ENCODE peak calls at places on chromosomes 6 and 20, in nine cellular contexts. One of them, this sample, is unnamed.

GRCh38 chr6:40755046-40755681 is 168.0 kb upstream of the LRFN2 start:
- DNase-seq in activated T-cell treated with anti-CD3 and anti-CD28 coated beads for 1 hour: no peak
- DNase-seq in SK-N-SH: peak; percentile 29
- DNase-seq in NCI-H146: no peak
- DNase-seq in suprapubic skin: no peak
- DNase-seq in fibroblast of lung: peak; percentile 49
- DNase-seq in pancreas: no peak
- DNase-seq in activated CD8-positive, alpha-beta memory T cell treated with anti-CD3 and anti-CD28 coated beads for 1 hour: no peak
- DNase-seq in H4: no peak
- DNase-seq in this sample: no peak

GRCh38 chr6:7728855-7729590 is 3.1 kb downstream of the BMP6 start:
- DNase-seq in activated T-cell treated with anti-CD3 and anti-CD28 coated beads for 1 hour: no peak
- DNase-seq in SK-N-SH: no peak
- DNase-seq in NCI-H146: no peak
- DNase-seq in suprapubic skin: no peak
- DNase-seq in fibroblast of lung: no peak
- DNase-seq in pancreas: no peak
- DNase-seq in activated CD8-positive, alpha-beta memory T cell treated with anti-CD3 and anti-CD28 coated beads for 1 hour: no peak
- DNase-seq in H4: no peak
- DNase-seq in this sample: no peak

GRCh38 chr6:32483968-32484613 is 44.4 kb downstream of the HLA-DRA start:
- DNase-seq in activated T-cell treated with anti-CD3 and anti-CD28 coated beads for 1 hour: no peak
- DNase-seq in SK-N-SH: no peak
- DNase-seq in NCI-H146: no peak
- DNase-seq in suprapubic skin: no peak
- DNase-seq in fibroblast of lung: no peak
- DNase-seq in pancreas: no peak
- DNase-seq in activated CD8-positive, alpha-beta memory T cell treated with anti-CD3 and anti-CD28 coated beads for 1 hour: no peak
- DNase-seq in H4: no peak
- DNase-seq in this sample: no peak

GRCh38 chr6:156735751-156736150 is 41.4 kb upstream of the ARID1B start:
- DNase-seq in activated T-cell treated with anti-CD3 and anti-CD28 coated beads for 1 hour: no peak
- DNase-seq in SK-N-SH: no peak
- DNase-seq in NCI-H146: no peak
- DNase-seq in suprapubic skin: no peak
- DNase-seq in fibroblast of lung: no peak
- DNase-seq in pancreas: no peak
- DNase-seq in activated CD8-positive, alpha-beta memory T cell treated with anti-CD3 and anti-CD28 coated beads for 1 hour: no peak
- DNase-seq in H4: no peak
- DNase-seq in this sample: no peak

GRCh38 chr6:157751547-157752200 is 71.4 kb upstream of the SNX9 start:
- DNase-seq in activated T-cell treated with anti-CD3 and anti-CD28 coated beads for 1 hour: no peak
- DNase-seq in SK-N-SH: no peak
- DNase-seq in NCI-H146: no peak
- DNase-seq in suprapubic skin: no peak
- DNase-seq in fibroblast of lung: no peak
- DNase-seq in pancreas: no peak
- DNase-seq in activated CD8-positive, alpha-beta memory T cell treated with anti-CD3 and anti-CD28 coated beads for 1 hour: no peak
- DNase-seq in H4: no peak
- DNase-seq in this sample: no peak

GRCh38 chr6:2961971-2962370 is 9.4 kb downstream of the SERPINB6 start:
- DNase-seq in activated T-cell treated with anti-CD3 and anti-CD28 coated beads for 1 hour: no peak
- DNase-seq in SK-N-SH: no peak
- DNase-seq in NCI-H146: no peak
- DNase-seq in suprapubic skin: no peak
- DNase-seq in fibroblast of lung: no peak
- DNase-seq in pancreas: peak; percentile 76
- DNase-seq in activated CD8-positive, alpha-beta memory T cell treated with anti-CD3 and anti-CD28 coated beads for 1 hour: no peak
- DNase-seq in H4: no peak
- DNase-seq in this sample: no peak

GRCh38 chr6:143279385-143279784 is 171.1 kb downstream of the ADAT2 start:
- DNase-seq in activated T-cell treated with anti-CD3 and anti-CD28 coated beads for 1 hour: no peak
- DNase-seq in SK-N-SH: peak; percentile 27
- DNase-seq in NCI-H146: peak; percentile 21
- DNase-seq in suprapubic skin: no peak
- DNase-seq in fibroblast of lung: peak; percentile 15
- DNase-seq in pancreas: peak; percentile 15
- DNase-seq in activated CD8-positive, alpha-beta memory T cell treated with anti-CD3 and anti-CD28 coated beads for 1 hour: no peak
- DNase-seq in H4: peak; percentile 9
- DNase-seq in this sample: peak; percentile 36

GRCh38 chr6:125753937-125754259 is 4.5 kb downstream of the HEY2 start:
- DNase-seq in activated T-cell treated with anti-CD3 and anti-CD28 coated beads for 1 hour: no peak
- DNase-seq in SK-N-SH: no peak
- DNase-seq in NCI-H146: no peak
- DNase-seq in suprapubic skin: no peak
- DNase-seq in fibroblast of lung: no peak
- DNase-seq in pancreas: no peak
- DNase-seq in activated CD8-positive, alpha-beta memory T cell treated with anti-CD3 and anti-CD28 coated beads for 1 hour: no peak
- DNase-seq in H4: no peak
- DNase-seq in this sample: no peak

GRCh38 chr6:47138046-47138445 is 95.9 kb upstream of the ADGRF1 start:
- DNase-seq in activated T-cell treated with anti-CD3 and anti-CD28 coated beads for 1 hour: no peak
- DNase-seq in SK-N-SH: no peak
- DNase-seq in NCI-H146: no peak
- DNase-seq in suprapubic skin: no peak
- DNase-seq in fibroblast of lung: no peak
- DNase-seq in pancreas: no peak
- DNase-seq in activated CD8-positive, alpha-beta memory T cell treated with anti-CD3 and anti-CD28 coated beads for 1 hour: no peak
- DNase-seq in H4: no peak
- DNase-seq in this sample: no peak

GRCh38 chr6:130377911-130378310 is 12.1 kb downstream of the TMEM200A start:
- DNase-seq in activated T-cell treated with anti-CD3 and anti-CD28 coated beads for 1 hour: no peak
- DNase-seq in SK-N-SH: no peak
- DNase-seq in NCI-H146: no peak
- DNase-seq in suprapubic skin: no peak
- DNase-seq in fibroblast of lung: no peak
- DNase-seq in pancreas: no peak
- DNase-seq in activated CD8-positive, alpha-beta memory T cell treated with anti-CD3 and anti-CD28 coated beads for 1 hour: no peak
- DNase-seq in H4: no peak
- DNase-seq in this sample: no peak

GRCh38 chr20:36461600-36462439 is 79.5 kb upstream of the MYL9 start:
- DNase-seq in activated T-cell treated with anti-CD3 and anti-CD28 coated beads for 1 hour: peak; percentile 24
- DNase-seq in SK-N-SH: peak; percentile 78
- DNase-seq in NCI-H146: peak; percentile 77
- DNase-seq in suprapubic skin: peak; percentile 84
- DNase-seq in fibroblast of lung: peak; percentile 47
- DNase-seq in pancreas: peak; percentile 67
- DNase-seq in activated CD8-positive, alpha-beta memory T cell treated with anti-CD3 and anti-CD28 coated beads for 1 hour: no peak
- DNase-seq in H4: peak; percentile 40
- DNase-seq in this sample: peak; percentile 90

GRCh38 chr6:125944434-125944816 is 12.1 kb upstream of the HINT3 start:
- DNase-seq in activated T-cell treated with anti-CD3 and anti-CD28 coated beads for 1 hour: no peak
- DNase-seq in SK-N-SH: no peak
- DNase-seq in NCI-H146: no peak
- DNase-seq in suprapubic skin: peak; percentile 72
- DNase-seq in fibroblast of lung: peak; percentile 87
- DNase-seq in pancreas: peak; percentile 74
- DNase-seq in activated CD8-positive, alpha-beta memory T cell treated with anti-CD3 and anti-CD28 coated beads for 1 hour: no peak
- DNase-seq in H4: peak; percentile 76
- DNase-seq in this sample: peak; percentile 43

GRCh38 chr6:20707166-20707485 is 172.9 kb downstream of the CDKAL1 start:
- DNase-seq in activated T-cell treated with anti-CD3 and anti-CD28 coated beads for 1 hour: no peak
- DNase-seq in SK-N-SH: no peak
- DNase-seq in NCI-H146: peak; percentile 95
- DNase-seq in suprapubic skin: no peak
- DNase-seq in fibroblast of lung: no peak
- DNase-seq in pancreas: no peak
- DNase-seq in activated CD8-positive, alpha-beta memory T cell treated with anti-CD3 and anti-CD28 coated beads for 1 hour: no peak
- DNase-seq in H4: no peak
- DNase-seq in this sample: peak; percentile 66

GRCh38 chr6:149056777-149057463 is 260.6 kb upstream of the TAB2 start:
- DNase-seq in activated T-cell treated with anti-CD3 and anti-CD28 coated beads for 1 hour: no peak
- DNase-seq in SK-N-SH: no peak
- DNase-seq in NCI-H146: no peak
- DNase-seq in suprapubic skin: no peak
- DNase-seq in fibroblast of lung: no peak
- DNase-seq in pancreas: no peak
- DNase-seq in activated CD8-positive, alpha-beta memory T cell treated with anti-CD3 and anti-CD28 coated beads for 1 hour: no peak
- DNase-seq in H4: no peak
- DNase-seq in this sample: no peak

GRCh38 chr6:26028753-26029569 is 58.3 kb upstream of the HFE start:
- DNase-seq in activated T-cell treated with anti-CD3 and anti-CD28 coated beads for 1 hour: no peak
- DNase-seq in SK-N-SH: no peak
- DNase-seq in NCI-H146: peak; percentile 25
- DNase-seq in suprapubic skin: no peak
- DNase-seq in fibroblast of lung: no peak
- DNase-seq in pancreas: no peak
- DNase-seq in activated CD8-positive, alpha-beta memory T cell treated with anti-CD3 and anti-CD28 coated beads for 1 hour: no peak
- DNase-seq in H4: peak; percentile 23
- DNase-seq in this sample: no peak

GRCh38 chr6:142647436-142648389 is 297.3 kb downstream of the HIVEP2 start:
- DNase-seq in activated T-cell treated with anti-CD3 and anti-CD28 coated beads for 1 hour: no peak
- DNase-seq in SK-N-SH: peak; percentile 44
- DNase-seq in NCI-H146: no peak
- DNase-seq in suprapubic skin: no peak
- DNase-seq in fibroblast of lung: no peak
- DNase-seq in pancreas: no peak
- DNase-seq in activated CD8-positive, alpha-beta memory T cell treated with anti-CD3 and anti-CD28 coated beads for 1 hour: no peak
- DNase-seq in H4: no peak
- DNase-seq in this sample: peak; percentile 38

GRCh38 chr6:69164564-69165252 is 529.6 kb downstream of the ADGRB3 start:
- DNase-seq in activated T-cell treated with anti-CD3 and anti-CD28 coated beads for 1 hour: no peak
- DNase-seq in SK-N-SH: peak; percentile 46
- DNase-seq in NCI-H146: no peak
- DNase-seq in suprapubic skin: no peak
- DNase-seq in fibroblast of lung: peak; percentile 18
- DNase-seq in pancreas: no peak
- DNase-seq in activated CD8-positive, alpha-beta memory T cell treated with anti-CD3 and anti-CD28 coated beads for 1 hour: no peak
- DNase-seq in H4: no peak
- DNase-seq in this sample: peak; percentile 56

GRCh38 chr6:159375014-159375413 is 205.8 kb downstream of the FNDC1 start:
- DNase-seq in activated T-cell treated with anti-CD3 and anti-CD28 coated beads for 1 hour: no peak
- DNase-seq in SK-N-SH: no peak
- DNase-seq in NCI-H146: no peak
- DNase-seq in suprapubic skin: no peak
- DNase-seq in fibroblast of lung: no peak
- DNase-seq in pancreas: no peak
- DNase-seq in activated CD8-positive, alpha-beta memory T cell treated with anti-CD3 and anti-CD28 coated beads for 1 hour: no peak
- DNase-seq in H4: no peak
- DNase-seq in this sample: no peak

GRCh38 chr20:63833776-63834544 is 2.9 kb upstream of the ZBTB46 start:
- DNase-seq in activated T-cell treated with anti-CD3 and anti-CD28 coated beads for 1 hour: no peak
- DNase-seq in SK-N-SH: no peak
- DNase-seq in NCI-H146: no peak
- DNase-seq in suprapubic skin: no peak
- DNase-seq in fibroblast of lung: peak; percentile 91
- DNase-seq in pancreas: peak; percentile 15
- DNase-seq in activated CD8-positive, alpha-beta memory T cell treated with anti-CD3 and anti-CD28 coated beads for 1 hour: no peak
- DNase-seq in H4: no peak
- DNase-seq in this sample: peak; percentile 40

GRCh38 chr6:155224031-155224451 is 39.8 kb upstream of the CLDN20 start:
- DNase-seq in activated T-cell treated with anti-CD3 and anti-CD28 coated beads for 1 hour: no peak
- DNase-seq in SK-N-SH: no peak
- DNase-seq in NCI-H146: no peak
- DNase-seq in suprapubic skin: no peak
- DNase-seq in fibroblast of lung: peak; percentile 68
- DNase-seq in pancreas: no peak
- DNase-seq in activated CD8-positive, alpha-beta memory T cell treated with anti-CD3 and anti-CD28 coated beads for 1 hour: no peak
- DNase-seq in H4: peak; percentile 60
- DNase-seq in this sample: no peak

GRCh38 chr20:3514012-3514642 is 43.3 kb downstream of the ATRN start:
- DNase-seq in activated T-cell treated with anti-CD3 and anti-CD28 coated beads for 1 hour: no peak
- DNase-seq in SK-N-SH: no peak
- DNase-seq in NCI-H146: no peak
- DNase-seq in suprapubic skin: no peak
- DNase-seq in fibroblast of lung: no peak
- DNase-seq in pancreas: no peak
- DNase-seq in activated CD8-positive, alpha-beta memory T cell treated with anti-CD3 and anti-CD28 coated beads for 1 hour: no peak
- DNase-seq in H4: no peak
- DNase-seq in this sample: no peak

GRCh38 chr20:18613553-18613952 is 25.7 kb downstream of the DTD1 start:
- DNase-seq in activated T-cell treated with anti-CD3 and anti-CD28 coated beads for 1 hour: no peak
- DNase-seq in SK-N-SH: no peak
- DNase-seq in NCI-H146: no peak
- DNase-seq in suprapubic skin: no peak
- DNase-seq in fibroblast of lung: no peak
- DNase-seq in pancreas: no peak
- DNase-seq in activated CD8-positive, alpha-beta memory T cell treated with anti-CD3 and anti-CD28 coated beads for 1 hour: no peak
- DNase-seq in H4: no peak
- DNase-seq in this sample: peak; percentile 58

GRCh38 chr6:83518946-83519489 is 6.7 kb downstream of the PRSS35 start:
- DNase-seq in activated T-cell treated with anti-CD3 and anti-CD28 coated beads for 1 hour: no peak
- DNase-seq in SK-N-SH: peak; percentile 37
- DNase-seq in NCI-H146: no peak
- DNase-seq in suprapubic skin: no peak
- DNase-seq in fibroblast of lung: peak; percentile 53
- DNase-seq in pancreas: no peak
- DNase-seq in activated CD8-positive, alpha-beta memory T cell treated with anti-CD3 and anti-CD28 coated beads for 1 hour: no peak
- DNase-seq in H4: peak; percentile 17
- DNase-seq in this sample: peak; percentile 3

GRCh38 chr6:133594551-133594950 is 294.4 kb upstream of the TCF21 start:
- DNase-seq in activated T-cell treated with anti-CD3 and anti-CD28 coated beads for 1 hour: no peak
- DNase-seq in SK-N-SH: no peak
- DNase-seq in NCI-H146: no peak
- DNase-seq in suprapubic skin: no peak
- DNase-seq in fibroblast of lung: peak; percentile 52
- DNase-seq in pancreas: no peak
- DNase-seq in activated CD8-positive, alpha-beta memory T cell treated with anti-CD3 and anti-CD28 coated beads for 1 hour: no peak
- DNase-seq in H4: no peak
- DNase-seq in this sample: no peak

GRCh38 chr20:46512943-46513844 is at the start of gene ZNF334:
- DNase-seq in activated T-cell treated with anti-CD3 and anti-CD28 coated beads for 1 hour: no peak
- DNase-seq in SK-N-SH: peak; percentile 94
- DNase-seq in NCI-H146: peak; percentile 96
- DNase-seq in suprapubic skin: no peak
- DNase-seq in fibroblast of lung: peak; percentile 65
- DNase-seq in pancreas: peak; percentile 80
- DNase-seq in activated CD8-positive, alpha-beta memory T cell treated with anti-CD3 and anti-CD28 coated beads for 1 hour: no peak
- DNase-seq in H4: no peak
- DNase-seq in this sample: peak; percentile 91

GRCh38 chr20:9344080-9344920 is 170.1 kb upstream of the LAMP5 start:
- DNase-seq in activated T-cell treated with anti-CD3 and anti-CD28 coated beads for 1 hour: no peak
- DNase-seq in SK-N-SH: no peak
- DNase-seq in NCI-H146: no peak
- DNase-seq in suprapubic skin: no peak
- DNase-seq in fibroblast of lung: peak; percentile 73
- DNase-seq in pancreas: no peak
- DNase-seq in activated CD8-positive, alpha-beta memory T cell treated with anti-CD3 and anti-CD28 coated beads for 1 hour: no peak
- DNase-seq in H4: peak; percentile 36
- DNase-seq in this sample: no peak

GRCh38 chr20:4135385-4136077 is 120.2 kb upstream of the RNF24 start:
- DNase-seq in activated T-cell treated with anti-CD3 and anti-CD28 coated beads for 1 hour: no peak
- DNase-seq in SK-N-SH: no peak
- DNase-seq in NCI-H146: no peak
- DNase-seq in suprapubic skin: no peak
- DNase-seq in fibroblast of lung: peak; percentile 97
- DNase-seq in pancreas: peak; percentile 70
- DNase-seq in activated CD8-positive, alpha-beta memory T cell treated with anti-CD3 and anti-CD28 coated beads for 1 hour: no peak
- DNase-seq in H4: peak; percentile 97
- DNase-seq in this sample: peak; percentile 96

GRCh38 chr6:155341130-155341828 is 27.0 kb upstream of the TFB1M start:
- DNase-seq in activated T-cell treated with anti-CD3 and anti-CD28 coated beads for 1 hour: no peak
- DNase-seq in SK-N-SH: no peak
- DNase-seq in NCI-H146: no peak
- DNase-seq in suprapubic skin: no peak
- DNase-seq in fibroblast of lung: peak; percentile 49
- DNase-seq in pancreas: no peak
- DNase-seq in activated CD8-positive, alpha-beta memory T cell treated with anti-CD3 and anti-CD28 coated beads for 1 hour: no peak
- DNase-seq in H4: peak; percentile 11
- DNase-seq in this sample: peak; percentile 82

GRCh38 chr6:125674230-125674629 is 75.2 kb upstream of the HEY2 start:
- DNase-seq in activated T-cell treated with anti-CD3 and anti-CD28 coated beads for 1 hour: no peak
- DNase-seq in SK-N-SH: no peak
- DNase-seq in NCI-H146: no peak
- DNase-seq in suprapubic skin: no peak
- DNase-seq in fibroblast of lung: no peak
- DNase-seq in pancreas: no peak
- DNase-seq in activated CD8-positive, alpha-beta memory T cell treated with anti-CD3 and anti-CD28 coated beads for 1 hour: no peak
- DNase-seq in H4: no peak
- DNase-seq in this sample: no peak

GRCh38 chr20:21623074-21623780 is 82.2 kb upstream of the PAX1 start:
- DNase-seq in activated T-cell treated with anti-CD3 and anti-CD28 coated beads for 1 hour: no peak
- DNase-seq in SK-N-SH: no peak
- DNase-seq in NCI-H146: no peak
- DNase-seq in suprapubic skin: no peak
- DNase-seq in fibroblast of lung: no peak
- DNase-seq in pancreas: no peak
- DNase-seq in activated CD8-positive, alpha-beta memory T cell treated with anti-CD3 and anti-CD28 coated beads for 1 hour: no peak
- DNase-seq in H4: no peak
- DNase-seq in this sample: no peak

GRCh38 chr20:3203315-3204123 is 963 bp downstream of the DDRGK1 start:
- DNase-seq in activated T-cell treated with anti-CD3 and anti-CD28 coated beads for 1 hour: no peak
- DNase-seq in SK-N-SH: peak; percentile 74
- DNase-seq in NCI-H146: peak; percentile 92
- DNase-seq in suprapubic skin: no peak
- DNase-seq in fibroblast of lung: no peak
- DNase-seq in pancreas: peak; percentile 51
- DNase-seq in activated CD8-positive, alpha-beta memory T cell treated with anti-CD3 and anti-CD28 coated beads for 1 hour: no peak
- DNase-seq in H4: no peak
- DNase-seq in this sample: peak; percentile 85